ENCODE peak calls at places on chromosomes 2 and 18, in four cellular contexts. Z is K562, T is HCT116, L is HepG2. I is an unnamed sample. For H3K27me3, the result is how much of the 10 kb centered on the place peaks cover.

GRCh38 chr2:110948027-110948687 is 172.6 kb upstream of the BCL2L11 start:
- DNase-seq in Z (no peak), T (no peak), L (no peak), I (no peak)

GRCh38 chr2:225763711-225764110 is 364.2 kb downstream of the NYAP2 start:
- DNase-seq in Z (no peak), T (no peak), L (no peak), I (no peak)

GRCh38 chr2:120820885-120821279 is 85.2 kb downstream of the GLI2 start:
- DNase-seq in Z (peak), T (no peak), L (no peak), I (no peak)

GRCh38 chr2:217710218-217710565 is 292.6 kb downstream of the TNS1 start:
- DNase-seq in Z (no peak), T (no peak), L (no peak), I (no peak)

GRCh38 chr2:88265352-88265960 is 95.3 kb downstream of the THNSL2 start:
- DNase-seq in Z (peak), T (peak), L (peak), I (peak)

GRCh38 chr2:217512259-217512658 is 490.5 kb downstream of the TNS1 start:
- DNase-seq in Z (no peak), T (no peak), L (no peak), I (no peak)

GRCh38 chr2:181465686-181466375 is 8.6 kb downstream of the ITGA4 start:
- DNase-seq in Z (no peak), T (no peak), L (no peak), I (no peak)

GRCh38 chr2:104702026-104702425 is 151.9 kb upstream of the POU3F3 start:
- DNase-seq in Z (no peak), T (no peak), L (no peak), I (no peak)

GRCh38 chr2:230230087-230230486 is 4.6 kb downstream of the SP140 start:
- DNase-seq in Z (no peak), T (no peak), L (peak), I (no peak)

GRCh38 chr2:84919885-84920580 is 14.6 kb downstream of the TMSB10 start:
- DNase-seq in Z (peak), T (peak), L (peak), I (peak)

GRCh38 chr2:1598041-1598710 is 146.1 kb downstream of the PXDN start:
- DNase-seq in Z (no peak), T (no peak), L (no peak), I (no peak)

GRCh38 chr2:144249035-144249637 is 270.8 kb downstream of the ZEB2 start:
- DNase-seq in Z (no peak), T (no peak), L (no peak), I (no peak)

GRCh38 chr2:70946832-70947442 is 11.2 kb downstream of the ATP6V1B1 start:
- DNase-seq in Z (peak), T (peak), L (peak), I (peak)

GRCh38 chr2:96546321-96546720 is 9.8 kb downstream of the ARID5A start:
- DNase-seq in Z (no peak), T (no peak), L (no peak), I (no peak)

GRCh38 chr2:205073433-205074020 is 528.3 kb downstream of the PARD3B start:
- DNase-seq in Z (no peak), T (no peak), L (no peak), I (no peak)

GRCh38 chr18:62420513-62421209 is 95.6 kb downstream of the TNFRSF11A start:
- DNase-seq in Z (peak), T (no peak), L (peak), I (no peak)
- TF ChIP-seq TCF7L2 in Z (no peak), T (no peak), L (no peak), I (no peak)

DNA sequence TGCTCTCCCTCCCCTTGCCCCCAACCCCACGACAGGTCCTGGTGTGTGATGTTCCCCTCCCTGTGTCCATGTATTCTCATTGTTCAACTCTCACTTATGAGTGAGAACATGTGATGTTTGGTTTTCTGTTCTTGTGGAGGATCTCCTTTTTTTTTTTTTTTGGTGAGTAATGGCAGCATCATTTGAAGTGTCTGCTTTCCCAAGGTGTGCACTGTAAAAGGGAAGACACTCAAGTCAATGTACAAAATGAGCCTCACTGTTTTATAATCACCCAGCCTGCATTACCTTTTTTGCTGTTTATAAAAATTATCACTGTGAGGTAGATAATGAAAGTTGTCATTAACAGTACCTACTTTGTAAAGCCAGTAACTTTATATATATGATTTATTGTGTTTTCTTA is 56.9 kb downstream of the INSIG2 start:
- DNase-seq in Z (no peak), T (no peak), L (no peak), I (no peak)
- H3K27me3 ChIP-seq in Z (under half), T (under half), L (under half), I (under half)

DNA sequence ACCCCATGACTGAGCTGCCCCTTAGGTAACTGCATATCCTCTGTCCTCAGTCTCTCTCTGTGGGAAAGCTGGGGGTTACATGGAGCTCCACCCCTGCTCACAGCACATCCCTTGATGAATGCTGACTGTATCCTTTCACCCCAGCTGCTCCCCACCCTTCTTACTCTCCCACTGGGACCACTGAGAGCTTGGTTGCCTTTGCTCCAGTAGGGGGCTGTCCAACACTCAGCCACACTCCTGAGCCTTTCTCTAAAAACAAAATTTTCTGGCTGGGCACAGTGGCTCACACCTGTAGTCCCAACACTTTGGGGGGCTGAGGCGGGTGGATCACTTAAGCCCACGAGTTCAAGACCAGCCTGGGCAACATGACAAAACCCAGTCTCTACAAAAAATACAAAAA is 89.2 kb upstream of the MSH2 start:
- DNase-seq in Z (no peak), T (no peak), L (no peak), I (no peak)
- TF ChIP-seq CTCF in Z (peak), T (peak), L (peak), I (no peak)

GRCh38 chr18:44796505-44797198 is 116.0 kb downstream of the SETBP1 start:
- DNase-seq in Z (no peak), T (no peak), L (peak), I (no peak)
- TF ChIP-seq TCF7L2 in Z (no peak), T (no peak), L (no peak), I (no peak)

GRCh38 chr18:63832470-63832869 is 55.0 kb upstream of the SERPINB2 start:
- DNase-seq in Z (no peak), T (no peak), L (no peak), I (no peak)
- H3K27me3 ChIP-seq in Z (under half), T (under half), L (under half), I (under half)

GRCh38 chr2:75098856-75099255 is 100.5 kb downstream of the TACR1 start:
- DNase-seq in Z (no peak), T (no peak), L (peak), I (no peak)
- TF ChIP-seq CTCF in Z (peak), T (peak), L (peak), I (peak)

GRCh38 chr18:51659781-51660180 is 462.3 kb upstream of the MEX3C start:
- DNase-seq in Z (no peak), T (no peak), L (no peak), I (no peak)
- TF ChIP-seq TCF7L2 in Z (no peak), T (no peak), L (no peak), I (no peak)

GRCh38 chr2:219443016-219443696 is 8.5 kb downstream of the SPEG start:
- DNase-seq in Z (no peak), T (no peak), L (no peak), I (no peak)

GRCh38 chr2:219446101-219446504 is 11.5 kb downstream of the SPEG start:
- DNase-seq in Z (no peak), T (no peak), L (no peak), I (no peak)

GRCh38 chr2:219445220-219445631 is 10.6 kb downstream of the SPEG start:
- DNase-seq in Z (no peak), T (no peak), L (no peak), I (no peak)

GRCh38 chr2:219443697-219444023 is 9.0 kb downstream of the SPEG start:
- DNase-seq in Z (no peak), T (no peak), L (no peak), I (no peak)

GRCh38 chr2:219444566-219445091 is 10.0 kb downstream of the SPEG start:
- DNase-seq in Z (no peak), T (no peak), L (no peak), I (no peak)
- H3K27me3 ChIP-seq in Z (under half), T (under half), L (half or more), I (under half)

I was measured in Panc1.